ENCODE peak calls at places on chromosomes 3 and 15, in nine cellular contexts. G is heart right ventricle, K is body of pancreas, N is stomach, D is A673, J is lower lobe of right lung, F is psoas muscle, V is thoracic aorta, H is breast epithelium. Z is an unnamed sample.

GRCh38 chr3:37150621-37151020 is 23.8 kb downstream of the LRRFIP2 start:
- DNase-seq in G (no peak), K (no peak), N (no peak), D (no peak), J (no peak), F (no peak), V (no peak), H (no peak), Z (no peak)

GRCh38 chr3:195931582-195932273 is 23.4 kb upstream of the TNK2 start:
- DNase-seq in G (no peak), K (no peak), N (no peak), D (no peak), J (no peak), F (no peak), V (no peak), H (no peak), Z (no peak)

GRCh38 chr3:133124511-133124910 is 86.3 kb downstream of the TMEM108 start:
- DNase-seq in G (peak), K (peak), N (peak), D (no peak), J (no peak), F (no peak), V (no peak), H (no peak), Z (peak)

GRCh38 chr3:149512073-149512782 is 37.7 kb downstream of the TM4SF4 start:
- DNase-seq in G (peak), K (peak), N (peak), D (peak), J (peak), F (peak), V (no peak), H (peak), Z (peak)

GRCh38 chr3:100042144-100042543 is 72.2 kb downstream of the FILIP1L start:
- DNase-seq in G (no peak), K (no peak), N (no peak), D (no peak), J (no peak), F (no peak), V (no peak), H (no peak), Z (no peak)

GRCh38 chr3:56700136-56700535 is 17.1 kb upstream of the TASOR start:
- DNase-seq in G (no peak), K (no peak), N (no peak), D (no peak), J (no peak), F (no peak), V (no peak), H (no peak), Z (no peak)

GRCh38 chr15:78950906-78951840 is 6.3 kb upstream of the CTSH start:
- DNase-seq in G (no peak), K (no peak), N (no peak), D (no peak), J (no peak), F (no peak), V (no peak), H (no peak), Z (no peak)

GRCh38 chr3:100257601-100258000 is 3.2 kb upstream of the TBC1D23 start:
- DNase-seq in G (no peak), K (no peak), N (no peak), D (peak), J (no peak), F (no peak), V (no peak), H (no peak), Z (no peak)

GRCh38 chr3:124333931-124334640 is 342.2 kb upstream of the ROPN1 start:
- DNase-seq in G (no peak), K (no peak), N (no peak), D (no peak), J (no peak), F (no peak), V (no peak), H (no peak), Z (no peak)

GRCh38 chr3:15429080-15429479 is 1.7 kb downstream of the EAF1 start:
- DNase-seq in G (no peak), K (no peak), N (no peak), D (no peak), J (no peak), F (no peak), V (no peak), H (no peak), Z (no peak)

DNA sequence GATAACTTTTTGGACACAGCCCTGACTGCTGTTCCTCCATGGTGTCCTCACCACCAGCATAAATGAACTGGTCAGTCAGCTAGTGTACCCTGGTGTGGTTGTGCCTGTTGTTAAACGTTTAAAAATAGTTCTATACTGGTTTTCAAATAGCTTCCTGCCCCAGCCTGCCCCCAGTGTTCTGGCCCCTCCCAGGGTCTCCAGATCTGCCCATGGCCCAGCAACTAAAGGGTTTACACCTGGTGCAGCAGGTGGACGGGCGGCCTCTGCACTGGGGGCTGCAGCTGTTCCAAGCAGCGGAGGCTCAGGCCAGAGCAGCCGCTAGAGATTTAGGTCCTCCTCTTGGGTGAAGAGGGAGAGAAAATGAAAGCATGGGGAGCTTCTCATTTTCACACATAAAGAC is 6.1 kb upstream of the NR2E3 start:
- DNase-seq in G (no peak), K (no peak), N (no peak), D (no peak), J (no peak), F (no peak), V (no peak), H (no peak), Z (no peak)
- H3K4me3 ChIP-seq in G (no peak), K (no peak), N (no peak), D (no peak), J (no peak), F (no peak), V (no peak), H (no peak), Z (no peak)

DNA sequence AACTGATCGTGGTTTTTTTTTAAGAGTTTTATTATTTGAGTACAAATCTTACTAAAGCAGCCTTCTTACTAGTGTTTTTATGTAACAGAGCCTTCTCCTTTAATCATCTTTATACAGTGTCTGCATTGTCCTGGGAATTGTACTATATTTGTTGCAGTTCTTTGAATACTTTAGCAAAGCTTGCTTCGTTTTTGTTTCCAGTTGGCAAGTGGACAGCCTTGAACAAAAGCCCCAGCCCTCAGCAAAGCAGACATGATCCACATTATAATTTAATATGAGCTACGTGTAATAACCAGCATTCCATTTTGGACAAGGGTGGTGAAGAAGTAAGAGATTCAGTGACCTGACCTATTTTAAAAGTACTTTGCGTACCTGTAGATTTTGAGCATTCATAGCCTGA is 112.2 kb upstream of the FLNB start:
- DNase-seq in G (no peak), K (no peak), N (no peak), D (no peak), J (no peak), F (no peak), V (no peak), H (no peak), Z (no peak)
- H3K27ac ChIP-seq in G (no peak), K (no peak), N (peak), D (no peak), J (no peak), F (peak), V (peak), H (no peak), Z (no peak)

DNA sequence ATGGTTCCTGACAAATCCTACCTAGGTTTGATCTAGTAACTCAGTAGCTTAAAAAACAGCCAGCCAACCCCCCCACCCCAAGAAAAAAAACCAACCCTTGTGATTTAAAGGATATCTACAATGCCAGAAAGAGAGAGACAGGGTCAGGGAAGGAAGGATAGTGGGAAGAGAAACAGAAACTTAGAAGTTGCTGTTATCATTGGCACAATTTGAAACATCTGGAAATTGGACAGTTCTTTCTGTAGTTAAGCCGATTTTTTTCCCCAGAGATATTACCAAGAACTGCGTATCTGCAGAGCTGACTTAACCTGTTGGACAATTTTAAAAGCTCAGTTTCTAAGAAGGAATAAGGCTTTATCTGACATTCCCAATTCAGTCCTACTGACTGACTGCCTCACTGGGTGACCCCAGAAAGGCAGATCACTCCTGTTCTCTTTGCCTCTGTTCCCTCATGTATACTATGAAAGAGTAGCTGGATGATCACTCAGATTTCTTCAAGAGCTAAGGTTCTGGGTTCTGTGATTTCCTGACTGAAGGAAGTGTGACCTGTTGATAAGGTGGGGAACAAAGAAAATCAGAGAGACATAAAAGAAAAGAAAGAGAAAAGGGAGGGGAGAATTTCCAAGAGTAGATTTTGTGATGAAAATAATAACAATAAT is 128.3 kb downstream of the MAP2K5 start:
- DNase-seq in G (no peak), K (no peak), N (no peak), D (no peak), J (no peak), F (no peak), V (no peak), H (no peak), Z (no peak)
- H3K4me3 ChIP-seq in G (no peak), K (no peak), N (no peak), D (no peak), J (no peak), F (no peak), V (no peak), H (no peak), Z (no peak)

GRCh38 chr3:13624021-13624420 is 75.1 kb downstream of the FBLN2 start:
- DNase-seq in G (no peak), K (no peak), N (no peak), D (no peak), J (peak), F (no peak), V (no peak), H (no peak), Z (no peak)
- H3K27ac ChIP-seq in G (no peak), K (no peak), N (no peak), D (no peak), J (no peak), F (no peak), V (no peak), H (no peak), Z (no peak)

GRCh38 chr3:107687182-107687581 is 164.4 kb downstream of the BBX start:
- DNase-seq in G (no peak), K (no peak), N (no peak), D (no peak), J (no peak), F (no peak), V (no peak), H (no peak), Z (no peak)

GRCh38 chr3:107685383-107685782 is 162.6 kb downstream of the BBX start:
- DNase-seq in G (no peak), K (no peak), N (no peak), D (no peak), J (no peak), F (no peak), V (no peak), H (no peak), Z (no peak)

GRCh38 chr3:107683447-107683846 is 160.7 kb downstream of the BBX start:
- DNase-seq in G (no peak), K (no peak), N (no peak), D (no peak), J (no peak), F (no peak), V (no peak), H (no peak), Z (no peak)

GRCh38 chr3:107681385-107681784 is 158.6 kb downstream of the BBX start:
- DNase-seq in G (no peak), K (no peak), N (no peak), D (no peak), J (no peak), F (no peak), V (no peak), H (no peak), Z (no peak)

GRCh38 chr3:107684431-107684925 is 161.7 kb downstream of the BBX start:
- DNase-seq in G (no peak), K (no peak), N (no peak), D (no peak), J (no peak), F (no peak), V (no peak), H (no peak), Z (no peak)
- H3K4me3 ChIP-seq in G (no peak), K (no peak), N (no peak), D (no peak), J (no peak), F (no peak), V (no peak), H (no peak), Z (no peak)

GRCh38 chr15:90316139-90316538 is 35.9 kb upstream of the ZNF774 start:
- DNase-seq in G (no peak), K (peak), N (no peak), D (no peak), J (no peak), F (no peak), V (no peak), H (peak), Z (no peak)
- H3K27ac ChIP-seq in G (no peak), K (peak), N (peak), D (no peak), J (peak), F (peak), V (peak), H (peak), Z (no peak)

Z was measured in dorsolateral prefrontal cortex.